ENCODE peak calls at places on chromosomes 13 and 19, in five cellular contexts. Z is stimulated activated CD4-positive, alpha-beta T cell treated with anti-CD3 and anti-CD28 coated beads, TNF-alpha, amount 100 ng/mL, for 4 hours; X is effector CD4-positive, alpha-beta T cell; B is substantia nigra; M is left kidney. J is an unnamed sample.

GRCh38 chr19:41994994-41995958 is 1.2 kb upstream of the ATP1A3 start:
- DNase-seq in M (no peak), X (no peak), Z (no peak), B (no peak), J (no peak)

GRCh38 chr19:10580979-10581631 is 6.0 kb downstream of the AP1M2 start:
- DNase-seq in Z (peak), B (peak), M (peak), X (peak), J (peak)

GRCh38 chr19:45640849-45641273 is 1.7 kb upstream of the EML2 start:
- DNase-seq in X (no peak), M (no peak), B (no peak), Z (no peak), J (no peak)

GRCh38 chr19:43782689-43783231 is 2.0 kb upstream of the KCNN4 start:
- DNase-seq in X (no peak), B (no peak), Z (no peak), M (no peak), J (peak)

GRCh38 chr13:29707876-29708543 is 112.5 kb upstream of the SLC7A1 start:
- DNase-seq in X (peak), Z (peak), M (peak), B (peak), J (no peak)

GRCh38 chr13:24613128-24613527 is 67.1 kb upstream of the ATP12A start:
- DNase-seq in X (no peak), Z (no peak), M (no peak), B (no peak), J (no peak)

GRCh38 chr13:110109910-110110309 is 197.0 kb downstream of the COL4A1 start:
- DNase-seq in B (no peak), M (no peak), X (no peak), Z (no peak), J (no peak)

GRCh38 chr19:703651-704446 is 4.9 kb upstream of the PALM start:
- DNase-seq in M (peak), Z (peak), X (peak), B (no peak), J (peak)

GRCh38 chr13:26019881-26020535 is 31.8 kb downstream of the SHISA2 start:
- DNase-seq in B (no peak), Z (no peak), X (no peak), M (peak), J (no peak)

GRCh38 chr19:27691991-27692390 is 1521.0 kb downstream of the UQCRFS1 start:
- DNase-seq in X (no peak), M (no peak), Z (no peak), B (no peak), J (no peak)

GRCh38 chr19:3250675-3251074 is 26.2 kb downstream of the CELF5 start:
- DNase-seq in Z (peak), M (no peak), X (peak), B (no peak), J (peak)

GRCh38 chr19:43768273-43769050 is 12.3 kb downstream of the KCNN4 start:
- DNase-seq in M (no peak), Z (no peak), X (no peak), B (no peak), J (no peak)

GRCh38 chr13:101447852-101448251 is 4.6 kb upstream of the ITGBL1 start:
- DNase-seq in M (peak), X (no peak), B (no peak), Z (no peak), J (no peak)

J was measured in CD4-positive, CD25-positive, alpha-beta regulatory T cell.